ENCODE peak calls at places on chromosomes 12 and 14, in six cellular contexts. M, F, J, H, W and Z are unnamed samples.

GRCh38 chr12:8057839-8058238 is 8.3 kb downstream of the C3AR1 start:
- DNase-seq in H (no peak), W (no peak), J (no peak), F (no peak), M (no peak), Z (no peak)

GRCh38 chr12:10369557-10370150 is 20.2 kb downstream of the KLRK1 start:
- DNase-seq in F (no peak), H (no peak), W (no peak), M (no peak), J (no peak), Z (no peak)

GRCh38 chr12:6315704-6316597 is 5.5 kb downstream of the PLEKHG6 start:
- DNase-seq in J (no peak), M (no peak), W (no peak), F (no peak), H (no peak), Z (no peak)

GRCh38 chr12:121036810-121037326 is 2.2 kb downstream of the OASL start:
- DNase-seq in J (no peak), F (no peak), W (no peak), M (no peak), H (no peak), Z (no peak)

GRCh38 chr14:74886001-74886400 is 4.3 kb downstream of the DLST start:
- DNase-seq in F (no peak), H (no peak), J (no peak), W (no peak), M (no peak), Z (no peak)

GRCh38 chr14:37985826-37986470 is 221.8 kb upstream of the SSTR1 start:
- DNase-seq in J (peak; percentile 9), M (no peak), F (peak; percentile 32), H (peak; percentile 81), W (peak; percentile 31), Z (peak; percentile 1)

GRCh38 chr14:52076334-52076733 is 7.5 kb upstream of the NID2 start:
- DNase-seq in W (no peak), F (no peak), H (no peak), J (no peak), M (no peak), Z (no peak)

GRCh38 chr14:30402846-30403245 is 156.1 kb upstream of the G2E3 start:
- DNase-seq in J (no peak), W (no peak), F (no peak), M (no peak), H (no peak), Z (no peak)

GRCh38 chr14:103654619-103655018 is 25.6 kb downstream of the KLC1 start:
- DNase-seq in J (no peak), W (no peak), H (no peak), M (no peak), F (no peak), Z (no peak)

GRCh38 chr12:58176296-58176869 is 235.0 kb downstream of the ATP23 start:
- DNase-seq in W (no peak), H (peak; percentile 41), M (no peak), F (no peak), J (no peak), Z (peak; percentile 9)

GRCh38 chr12:78239566-78239965 is 408.9 kb downstream of the NAV3 start:
- DNase-seq in J (no peak), F (no peak), W (no peak), M (no peak), H (no peak), Z (no peak)

GRCh38 chr14:56754966-56755365 is 55.3 kb downstream of the OTX2 start:
- DNase-seq in H (peak; percentile 100), F (no peak), M (no peak), J (no peak), W (no peak), Z (no peak)

GRCh38 chr12:110316861-110317260 is 35.8 kb downstream of the ATP2A2 start:
- DNase-seq in F (no peak), H (no peak), J (no peak), M (peak; percentile 15), W (no peak), Z (no peak)

GRCh38 chr14:79842270-79842669 is 369.0 kb downstream of the DIO2 start:
- DNase-seq in W (no peak), H (no peak), M (no peak), J (no peak), F (no peak), Z (no peak)

GRCh38 chr12:53543539-53543938 is 36.3 kb upstream of the NPFF start:
- DNase-seq in W (peak; percentile 12), H (peak; percentile 59), F (peak; percentile 10), M (no peak), J (no peak), Z (peak; percentile 45)